ENCODE peak calls at places on chromosomes 6 and 20, in four cellular contexts. P is activated gamma-delta T cell treated with Interleukin-2 at 50 U/mL for 16 hours, I is left ventricle myocardium inferior, W is SW480. K is an unnamed sample.
A peak's percentile ranks its signal among the peaks of the same experiment; 100 is the strongest.

GRCh38 chr6:20366082-20366834 is 35.4 kb upstream of the E2F3 start:
- DNase-seq in W (no peak), I (no peak), P (peak; percentile 62), K (no peak)

GRCh38 chr6:126064257-126064993 is 78.1 kb downstream of the TRMT11 start:
- DNase-seq in P (no peak), W (no peak), I (no peak), K (no peak)

GRCh38 chr20:14915356-14915755 is 577.9 kb upstream of the FLRT3 start:
- DNase-seq in I (no peak), W (no peak), P (no peak), K (peak; percentile 21)

GRCh38 chr20:32333988-32334885 is 23.9 kb upstream of the ASXL1 start:
- DNase-seq in P (peak; percentile 25), W (no peak), I (peak; percentile 66), K (no peak)

GRCh38 chr20:41344938-41345728 is 4.5 kb downstream of the LPIN3 start:
- DNase-seq in I (no peak), W (no peak), P (no peak), K (no peak)

GRCh38 chr6:158069800-158070195 is 88.1 kb downstream of the SYNJ2 start:
- DNase-seq in I (no peak), W (no peak), P (no peak), K (no peak)

GRCh38 chr20:35042268-35042667 is 50.3 kb downstream of the TRPC4AP start:
- DNase-seq in I (no peak), W (no peak), P (no peak), K (no peak)

GRCh38 chr20:49785851-49786174 is 26.8 kb upstream of the SLC9A8 start:
- DNase-seq in P (no peak), I (no peak), W (no peak), K (no peak)

GRCh38 chr6:166611631-166612030 is 15.4 kb downstream of the RPS6KA2 start:
- DNase-seq in P (no peak), W (no peak), I (no peak), K (no peak)

GRCh38 chr6:16559091-16559490 is 202.2 kb downstream of the ATXN1 start:
- DNase-seq in I (no peak), P (no peak), W (no peak), K (no peak)

GRCh38 chr20:23008673-23009072 is 26.4 kb upstream of the SSTR4 start:
- DNase-seq in P (no peak), I (no peak), W (no peak), K (no peak)

GRCh38 chr6:76694779-76695178 is 622.3 kb upstream of the IMPG1 start:
- DNase-seq in I (no peak), W (no peak), P (no peak), K (no peak)

GRCh38 chr6:226516-227073 is 65.7 kb upstream of the DUSP22 start:
- DNase-seq in W (no peak), P (no peak), I (no peak), K (no peak)

GRCh38 chr6:132257561-132257960 is 143.7 kb downstream of the MOXD1 start:
- DNase-seq in I (no peak), P (no peak), W (no peak), K (peak; percentile 8)

GRCh38 chr6:99307295-99307907 is 42.1 kb downstream of the FAXC start:
- DNase-seq in P (no peak), W (no peak), I (no peak), K (no peak)

GRCh38 chr6:73017473-73017872 is 207.8 kb downstream of the KHDC1L start:
- DNase-seq in W (no peak), P (no peak), I (no peak), K (peak; percentile 10)

GRCh38 chr20:46588532-46589509 is 38.4 kb upstream of the OCSTAMP start:
- DNase-seq in W (no peak), P (peak; percentile 6), I (no peak), K (no peak)

GRCh38 chr6:101588343-101588742 is 194.8 kb downstream of the GRIK2 start:
- DNase-seq in W (peak; percentile 1), P (no peak), I (no peak), K (no peak)

GRCh38 chr20:4787069-4787468 is 65.4 kb downstream of the PRND start:
- DNase-seq in P (no peak), W (no peak), I (no peak), K (no peak)

GRCh38 chr6:170553686-170554085 is 483 bp upstream of the TBP start:
- DNase-seq in W (peak; percentile 37), P (no peak), I (no peak), K (peak; percentile 66)

GRCh38 chr6:62285612-62286469 is at the start of gene KHDRBS2:
- DNase-seq in W (no peak), I (peak; percentile 76), P (peak; percentile 4), K (peak; percentile 95)

GRCh38 chr20:21534453-21534852 is 20.6 kb upstream of the NKX2-2 start:
- DNase-seq in P (no peak), I (no peak), W (no peak), K (no peak)

GRCh38 chr6:128932061-128932460 is 49.1 kb downstream of the LAMA2 start:
- DNase-seq in P (no peak), I (no peak), W (no peak), K (no peak)

GRCh38 chr20:57048027-57048869 is 218.2 kb downstream of the BMP7 start:
- DNase-seq in W (peak; percentile 51), P (no peak), I (no peak), K (peak; percentile 59)

GRCh38 chr6:111242452-111242851 is 155.1 kb downstream of the SLC16A10 start:
- DNase-seq in P (no peak), W (no peak), I (no peak), K (no peak)

GRCh38 chr20:62641749-62642665 is at the start of gene SLCO4A1:
- DNase-seq in I (peak; percentile 81), P (peak; percentile 85), W (peak; percentile 91), K (peak; percentile 75)

GRCh38 chr6:162363757-162364156 is 363.8 kb downstream of the PRKN start:
- DNase-seq in P (no peak), I (no peak), W (no peak), K (peak; percentile 37)

GRCh38 chr20:38245753-38246152 is 14.8 kb downstream of the KIAA1755 start:
- DNase-seq in I (no peak), W (no peak), P (no peak), K (no peak)

GRCh38 chr6:35568967-35569606 is 56.4 kb upstream of the TULP1 start:
- DNase-seq in W (no peak), I (peak; percentile 51), P (peak; percentile 14), K (peak; percentile 40)

GRCh38 chr20:38863024-38863851 is 57.7 kb downstream of the PPP1R16B start:
- DNase-seq in P (peak; percentile 55), I (no peak), W (no peak), K (no peak)

K was measured in hepatocyte.